ENCODE peak calls at places on chromosomes 5 and 9, in five cellular contexts. W is kidney epithelial cell, B is BE2C, L is left ventricle myocardium inferior, G is lung. C is an unnamed sample. For H3K27me3, the result is how much of the 10 kb centered on the place peaks cover.

GRCh38 chr5:148452499-148453193 is 68.9 kb downstream of the FBXO38 start:
- DNase-seq in W (no peak), B (no peak), L (peak), G (no peak), C (no peak)

GRCh38 chr5:32443541-32444190 is 874 bp downstream of the ZFR start:
- DNase-seq in W (no peak), B (peak), L (peak), G (peak), C (no peak)

GRCh38 chr9:127788337-127789011 is 2.6 kb downstream of the CDK9 start:
- DNase-seq in W (no peak), B (no peak), L (no peak), G (no peak), C (no peak)

GRCh38 chr5:146515473-146516150 is 378 bp downstream of the GPR151 start:
- DNase-seq in W (no peak), B (no peak), L (no peak), G (no peak), C (no peak)

GRCh38 chr5:107505763-107506534 is 164.8 kb downstream of the EFNA5 start:
- DNase-seq in W (no peak), B (no peak), L (no peak), G (no peak), C (no peak)

GRCh38 chr9:76456202-76456926 is 2.6 kb upstream of the GCNT1 start:
- DNase-seq in W (no peak), B (no peak), L (no peak), G (no peak), C (peak)

GRCh38 chr5:177494356-177495195 is 2.8 kb downstream of the PDLIM7 start:
- DNase-seq in W (peak), B (peak), L (peak), G (peak), C (peak)

GRCh38 chr9:112145886-112146285 is 29.2 kb downstream of the SUSD1 start:
- DNase-seq in W (no peak), B (no peak), L (no peak), G (no peak), C (no peak)

GRCh38 chr5:74765201-74765600 is 1.7 kb downstream of the GFM2 start:
- DNase-seq in W (no peak), B (no peak), L (no peak), G (no peak), C (no peak)

GRCh38 chr5:8897316-8897715 is 648.6 kb downstream of the SEMA5A start:
- DNase-seq in W (no peak), B (no peak), L (no peak), G (no peak), C (no peak)

GRCh38 chr9:28688172-28688571 is 1114.9 kb upstream of the C9orf72 start:
- DNase-seq in W (peak), B (no peak), L (no peak), G (no peak), C (no peak)

GRCh38 chr5:141703133-141703561 is 21.1 kb upstream of the ARAP3 start:
- DNase-seq in W (no peak), B (no peak), L (no peak), G (no peak), C (no peak)

GRCh38 chr5:113056988-113057387 is 80.4 kb downstream of the DCP2 start:
- DNase-seq in W (no peak), B (no peak), L (no peak), G (no peak), C (no peak)

GRCh38 chr5:76715484-76715733 is 517 bp upstream of the F2R start:
- DNase-seq in W (no peak), B (no peak), L (no peak), G (no peak), C (no peak)

GRCh38 chr5:179127136-179128040 is 67.2 kb downstream of the ZNF354C start:
- DNase-seq in W (no peak), B (no peak), L (no peak), G (no peak), C (no peak)

GRCh38 chr9:127968046-127968445 is 12.7 kb downstream of the EEIG1 start:
- DNase-seq in W (peak), B (peak), L (peak), G (no peak), C (no peak)

GRCh38 chr5:132074091-132074771 is 642 bp downstream of the CSF2 start:
- DNase-seq in W (no peak), B (no peak), L (no peak), G (peak), C (no peak)

GRCh38 chr9:8718121-8718725 is 918.6 kb upstream of the DMAC1 start:
- DNase-seq in W (no peak), B (no peak), L (no peak), G (no peak), C (peak)

GRCh38 chr9:26193237-26193636 is 515.0 kb upstream of the TUSC1 start:
- DNase-seq in W (no peak), B (no peak), L (no peak), G (no peak), C (no peak)

GRCh38 chr5:180086816-180087426 is 15.4 kb upstream of the RNF130 start:
- DNase-seq in W (no peak), B (no peak), L (no peak), G (no peak), C (no peak)

GRCh38 chr9:127877566-127877998 is at the start of gene AK1:
- DNase-seq in W (no peak), B (peak), L (peak), G (peak), C (no peak)

GRCh38 chr9:38039907-38040682 is 28.9 kb downstream of the SHB start:
- DNase-seq in W (no peak), B (no peak), L (no peak), G (no peak), C (no peak)

GRCh38 chr9:112059145-112059979 is 115.7 kb downstream of the SUSD1 start:
- DNase-seq in W (peak), B (no peak), L (no peak), G (no peak), C (peak)

GRCh38 chr9:23851024-23851629 is 25.1 kb upstream of the ELAVL2 start:
- DNase-seq in W (no peak), B (peak), L (no peak), G (no peak), C (no peak)

GRCh38 chr5:134510970-134511795 is 14.3 kb upstream of the JADE2 start:
- DNase-seq in W (peak), B (no peak), L (no peak), G (no peak), C (no peak)

GRCh38 chr9:84950879-84951811 is 281.6 kb downstream of the NTRK2 start:
- DNase-seq in W (no peak), B (no peak), L (no peak), G (no peak), C (no peak)

GRCh38 chr9:75083188-75083976 is 4.6 kb downstream of the NMRK1 start:
- DNase-seq in W (no peak), B (no peak), L (peak), G (peak), C (no peak)

GRCh38 chr9:111731916-111732315 is 62.8 kb downstream of the SHOC1 start:
- DNase-seq in W (no peak), B (no peak), L (no peak), G (no peak), C (no peak)

GRCh38 chr5:132473019-132473531 is 17.5 kb downstream of the IRF1 start:
- DNase-seq in W (no peak), B (no peak), L (peak), G (no peak), C (no peak)

GRCh38 chr5:5374034-5374715 is 48.3 kb upstream of the ICE1 start:
- DNase-seq in W (no peak), B (no peak), L (no peak), G (no peak), C (no peak)

GRCh38 chr9:93127395-93127911 is 6.6 kb downstream of the NINJ1 start:
- DNase-seq in W (no peak), B (no peak), L (peak), G (peak), C (no peak)

GRCh38 chr9:15373201-15373530 is 49.5 kb upstream of the SNAPC3 start:
- DNase-seq in W (no peak), B (no peak), L (no peak), G (no peak), C (peak)

GRCh38 chr5:13662646-13663045 is 281.8 kb downstream of the DNAH5 start:
- DNase-seq in W (no peak), B (no peak), L (no peak), G (no peak), C (no peak)

GRCh38 chr9:20570086-20570485 is 52.2 kb downstream of the MLLT3 start:
- DNase-seq in W (no peak), B (no peak), L (no peak), G (no peak), C (no peak)

GRCh38 chr9:113254991-113255390 is 20.4 kb downstream of the CDC26 start:
- DNase-seq in W (no peak), B (peak), L (no peak), G (no peak), C (no peak)

GRCh38 chr9:137049544-137050449 is 3.8 kb upstream of the NPDC1 start:
- DNase-seq in W (no peak), B (peak), L (no peak), G (no peak), C (no peak)
- H3K27me3 ChIP-seq in W (half or more), B (under half), L (half or more), G (under half), C (half or more)

GRCh38 chr5:126490167-126490937 is 67.1 kb downstream of the GRAMD2B start:
- DNase-seq in W (no peak), B (no peak), L (no peak), G (no peak), C (no peak)
- TF ChIP-seq CTCF in W (peak), B (no peak), L (no peak), G (no peak), C (no peak)

GRCh38 chr9:136660971-136661540 is 1.7 kb upstream of the EGFL7 start:
- DNase-seq in W (no peak), B (no peak), L (no peak), G (no peak), C (no peak)

GRCh38 chr9:136663311-136663679 is 579 bp downstream of the EGFL7 start:
- DNase-seq in W (no peak), B (no peak), L (no peak), G (no peak), C (no peak)

GRCh38 chr9:136662326-136662655 is 425 bp upstream of the EGFL7 start:
- DNase-seq in W (no peak), B (no peak), L (no peak), G (no peak), C (no peak)

GRCh38 chr9:136662656-136663310 is at the start of gene EGFL7:
- DNase-seq in W (no peak), B (no peak), L (peak), G (no peak), C (no peak)

GRCh38 chr9:136661641-136662325 is 933 bp upstream of the EGFL7 start:
- DNase-seq in W (no peak), B (no peak), L (no peak), G (no peak), C (no peak)
- H3K27me3 ChIP-seq in W (under half), B (under half), L (under half), G (under half), C (under half)

GRCh38 chr9:19517202-19517942 is 108.6 kb downstream of the ACER2 start:
- DNase-seq in W (no peak), B (peak), L (no peak), G (no peak), C (no peak)
- TF ChIP-seq CTCF in W (peak), B (peak), L (no peak), G (no peak), C (peak)

GRCh38 chr9:34954225-34954624 is 3.9 kb upstream of the PHF24 start:
- DNase-seq in W (no peak), B (no peak), L (no peak), G (no peak), C (no peak)

DNA sequence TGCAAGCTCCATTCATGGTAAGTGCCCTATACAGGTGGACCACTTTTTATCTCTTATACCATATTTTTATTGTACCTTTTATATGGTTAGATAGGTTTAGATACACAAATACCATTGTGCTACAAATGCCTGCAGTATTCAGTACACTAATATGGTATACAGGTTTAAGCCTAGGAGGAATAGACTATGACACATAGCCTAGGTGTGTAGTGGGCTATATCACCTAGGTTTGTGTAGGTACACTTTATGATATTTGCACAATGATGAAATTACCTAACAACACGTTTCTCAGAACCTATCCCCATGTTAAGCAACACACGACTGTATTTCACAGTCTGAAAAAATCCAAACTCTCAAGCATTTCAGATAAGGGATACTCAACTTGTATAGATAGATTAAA is 9.6 kb upstream of the PHF24 start:
- DNase-seq in W (no peak), B (no peak), L (no peak), G (no peak), C (no peak)
- H3K27me3 ChIP-seq in W (under half), B (under half), L (under half), G (under half), C (under half)

GRCh38 chr5:2756764-2757163 is 5.3 kb upstream of the IRX2 start:
- DNase-seq in W (no peak), B (no peak), L (no peak), G (no peak), C (no peak)
- TF ChIP-seq CTCF in W (no peak), B (no peak), L (no peak), G (no peak), C (no peak)